ENCODE peak calls at places on chromosomes 13 and 19, in seven cellular contexts. L, M, I, E, D, C and W are unnamed samples.

GRCh38 chr19:55452381-55453325 is 8.8 kb downstream of the ISOC2 start:
- DNase-seq in I (peak), C (peak), E (no peak), M (peak), L (peak), D (peak), W (no peak)

GRCh38 chr19:51163257-51163656 is 21.2 kb downstream of the SIGLEC7 start:
- DNase-seq in I (no peak), M (no peak), D (no peak), C (no peak), E (no peak), L (peak), W (no peak)

GRCh38 chr13:113762075-113762474 is 3.0 kb downstream of the TMEM255B start:
- DNase-seq in D (no peak), L (no peak), M (no peak), I (no peak), E (no peak), C (no peak), W (no peak)

GRCh38 chr19:19461671-19462622 is 53.4 kb downstream of the TSSK6 start:
- DNase-seq in M (peak), L (no peak), C (peak), D (no peak), I (peak), E (peak), W (no peak)

GRCh38 chr19:10688545-10689280 is 12.5 kb upstream of the QTRT1 start:
- DNase-seq in I (no peak), D (peak), M (no peak), E (no peak), L (no peak), C (no peak), W (no peak)

GRCh38 chr19:11152318-11153062 is 3.1 kb downstream of the SPC24 start:
- DNase-seq in M (peak), C (peak), I (no peak), E (peak), L (peak), D (peak), W (peak)

GRCh38 chr19:49638360-49638759 is 1.6 kb downstream of the RRAS start:
- DNase-seq in M (peak), I (peak), L (no peak), E (no peak), D (peak), C (no peak), W (no peak)

GRCh38 chr13:46207828-46208227 is 3.9 kb upstream of the LRRC63 start:
- DNase-seq in M (no peak), I (no peak), E (no peak), D (no peak), L (no peak), C (no peak), W (no peak)

GRCh38 chr19:46294475-46294874 is 2.4 kb upstream of the HIF3A start:
- DNase-seq in L (no peak), E (no peak), M (no peak), C (no peak), D (peak), I (no peak), W (no peak)

GRCh38 chr13:103297083-103297482 is 230.9 kb upstream of the SLC10A2 start:
- DNase-seq in I (no peak), E (no peak), C (no peak), M (no peak), L (no peak), D (no peak), W (no peak)

GRCh38 chr13:110403721-110404120 is 96.6 kb downstream of the COL4A2 start:
- DNase-seq in I (no peak), C (no peak), E (no peak), L (no peak), D (no peak), M (no peak), W (no peak)

GRCh38 chr13:35699181-35699580 is 222.7 kb upstream of the MAB21L1 start:
- DNase-seq in I (no peak), E (no peak), M (no peak), L (no peak), D (peak), C (no peak), W (no peak)

GRCh38 chr13:35702316-35702715 is 225.8 kb upstream of the MAB21L1 start:
- DNase-seq in C (no peak), D (no peak), M (no peak), I (no peak), E (no peak), L (no peak), W (no peak)

GRCh38 chr19:10424011-10424637 is 3.8 kb downstream of the PDE4A start:
- DNase-seq in I (peak), D (peak), L (peak), C (peak), M (peak), E (peak), W (no peak)

GRCh38 chr19:18657590-18658365 is 20.9 kb downstream of the KLHL26 start:
- DNase-seq in I (no peak), D (peak), E (no peak), C (peak), M (peak), L (no peak), W (no peak)

DNA sequence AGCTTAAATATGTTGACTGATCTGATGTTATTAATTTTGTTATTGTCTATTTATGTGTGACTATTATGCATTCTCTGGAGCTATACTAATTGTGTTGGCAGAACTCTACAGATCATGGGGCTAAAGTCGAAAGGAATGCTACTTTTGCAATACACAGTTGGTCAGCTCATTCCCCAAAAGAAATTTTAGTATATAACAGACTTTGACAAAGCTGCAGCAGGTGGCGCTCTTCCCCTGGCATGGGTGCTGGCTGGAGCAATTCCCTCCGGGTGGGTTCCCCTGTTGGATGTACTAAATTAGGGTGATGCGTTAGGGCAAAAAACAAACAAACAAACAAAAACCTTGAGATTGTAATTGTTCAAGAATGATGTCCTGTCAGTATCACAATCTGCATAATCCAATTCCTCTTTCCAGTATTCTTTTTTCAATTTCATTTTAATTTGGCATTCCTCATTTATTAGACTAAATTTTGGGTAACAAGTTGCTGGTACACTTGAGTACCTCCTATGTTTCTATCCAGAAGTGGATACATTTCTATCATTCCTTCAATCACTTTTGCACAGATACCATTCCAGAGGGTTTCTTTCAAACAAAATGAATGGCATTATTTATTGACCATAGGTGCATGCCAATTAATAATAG is 322.8 kb upstream of the EDNRB start:
- DNase-seq in L (no peak), E (no peak), M (peak), C (no peak), I (peak), D (peak), W (no peak)
- TF ChIP-seq CTCF in L (no peak), E (no peak), M (peak), C (no peak), I (peak), D (peak), W (peak)

GRCh38 chr13:99257291-99257690 is 888 bp downstream of the GPR18 start:
- DNase-seq in C (no peak), E (no peak), I (no peak), M (no peak), L (no peak), D (no peak), W (no peak)

GRCh38 chr13:99258210-99258860 is at the start of gene GPR18:
- DNase-seq in C (no peak), M (no peak), E (no peak), L (no peak), D (no peak), I (no peak), W (no peak)

GRCh38 chr13:99261040-99261439 is 2.9 kb upstream of the GPR18 start:
- DNase-seq in L (no peak), D (no peak), C (no peak), M (no peak), E (no peak), I (no peak), W (no peak)

GRCh38 chr13:99258946-99259345 is 767 bp upstream of the GPR18 start:
- DNase-seq in M (no peak), E (no peak), C (no peak), I (no peak), L (no peak), D (no peak), W (no peak)

GRCh38 chr13:99260216-99260615 is 2.0 kb upstream of the GPR18 start:
- DNase-seq in D (peak), M (no peak), C (no peak), E (no peak), I (no peak), L (no peak), W (no peak)
- TF ChIP-seq CTCF in D (no peak), M (no peak), C (no peak), E (no peak), I (no peak), L (no peak), W (no peak)

DNA sequence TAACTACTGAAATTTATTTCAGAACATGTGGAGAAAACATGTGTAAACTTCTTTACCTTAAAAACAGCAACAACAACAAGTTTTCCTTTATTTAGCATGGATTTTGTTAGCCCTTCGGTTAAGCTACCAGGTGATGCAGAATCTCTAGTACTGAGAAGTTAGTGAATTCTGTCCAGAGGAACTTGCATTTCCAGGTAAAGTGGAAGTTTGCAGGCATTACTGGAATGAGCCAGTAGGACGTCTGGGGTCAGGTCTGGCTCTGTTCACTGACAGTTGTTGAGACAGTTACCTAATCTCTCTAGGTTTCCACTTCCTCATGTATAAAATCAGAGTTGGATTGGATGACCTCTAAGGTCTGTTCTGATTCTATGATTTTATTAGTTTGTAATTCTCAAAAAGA is 244.3 kb downstream of the OLFM4 start:
- DNase-seq in D (peak), L (no peak), M (no peak), I (no peak), E (no peak), C (no peak), W (no peak)
- TF ChIP-seq CTCF in D (no peak), L (no peak), M (no peak), I (no peak), E (no peak), C (no peak), W (no peak)

DNA sequence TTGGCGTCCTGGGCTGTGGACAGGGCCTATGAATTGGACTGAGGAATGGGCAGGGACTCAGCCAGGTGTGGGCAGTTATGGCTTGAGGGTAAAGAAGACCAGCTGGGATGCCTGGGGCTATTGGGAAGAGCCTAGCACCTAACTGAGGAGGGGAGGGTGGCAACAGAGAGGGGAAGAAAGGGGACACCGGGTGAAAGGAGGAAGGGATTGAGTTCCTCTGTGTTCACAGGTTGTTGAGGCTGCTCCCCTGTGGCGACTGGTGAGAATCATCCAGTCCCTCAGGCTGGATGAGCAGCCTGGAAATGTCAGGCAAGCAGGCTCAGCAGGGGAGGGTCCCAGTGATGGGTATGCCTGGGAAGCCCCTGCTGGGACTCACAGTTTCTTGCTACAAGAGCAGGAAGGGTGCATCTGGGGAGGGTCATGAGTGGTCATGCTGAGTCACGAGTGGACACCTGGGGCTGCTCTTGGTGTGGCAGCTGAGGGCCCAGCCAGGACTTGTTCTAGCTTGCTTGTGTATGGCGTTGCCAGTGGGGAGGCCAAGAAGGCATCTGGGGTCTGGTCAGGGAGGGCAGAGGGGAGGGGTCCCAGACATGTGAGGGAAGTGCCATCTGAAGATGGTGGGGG is 1.4 kb downstream of the ZNF324 start:
- DNase-seq in L (no peak), C (no peak), D (peak), I (no peak), E (no peak), M (no peak), W (no peak)
- TF ChIP-seq CTCF in L (no peak), C (no peak), D (no peak), I (no peak), E (no peak), M (no peak), W (peak)

DNA sequence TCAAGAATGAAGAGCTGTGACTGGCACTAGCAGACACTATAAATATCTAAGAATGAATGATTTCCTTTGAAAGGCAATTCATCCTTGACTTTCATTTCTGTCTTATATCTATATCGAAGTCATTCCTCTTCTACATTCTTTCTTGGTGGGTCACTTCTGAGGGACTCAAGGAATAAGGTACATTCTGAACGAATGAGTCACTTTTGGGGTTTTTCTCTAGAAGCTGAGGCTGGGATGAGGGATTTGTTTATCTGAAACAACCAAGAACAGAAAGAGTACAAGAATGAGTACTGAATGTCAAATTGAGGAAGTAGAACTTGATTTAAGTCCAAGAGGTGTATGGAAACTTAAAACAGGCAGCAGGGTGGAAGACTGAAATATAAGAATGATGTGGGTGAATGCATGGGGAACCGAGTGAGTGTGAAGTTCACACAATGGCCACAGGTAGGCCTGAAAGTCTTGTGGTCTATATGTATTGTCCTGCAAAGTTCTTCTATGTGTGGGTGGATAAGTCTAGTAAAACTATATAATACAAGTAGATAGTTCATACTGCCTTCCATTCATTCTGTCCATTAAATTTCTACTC is 343.9 kb downstream of the OXGR1 start:
- DNase-seq in E (no peak), I (no peak), L (no peak), C (no peak), D (no peak), M (peak), W (peak)
- TF ChIP-seq CTCF in E (no peak), I (no peak), L (no peak), C (no peak), D (no peak), M (peak), W (no peak)

GRCh38 chr13:44048326-44048725 is 168.6 kb downstream of the LACC1 start:
- DNase-seq in C (no peak), I (no peak), D (no peak), E (no peak), M (peak), L (no peak), W (no peak)
- TF ChIP-seq CTCF in C (no peak), I (no peak), D (peak), E (peak), M (peak), L (no peak), W (peak)

DNA sequence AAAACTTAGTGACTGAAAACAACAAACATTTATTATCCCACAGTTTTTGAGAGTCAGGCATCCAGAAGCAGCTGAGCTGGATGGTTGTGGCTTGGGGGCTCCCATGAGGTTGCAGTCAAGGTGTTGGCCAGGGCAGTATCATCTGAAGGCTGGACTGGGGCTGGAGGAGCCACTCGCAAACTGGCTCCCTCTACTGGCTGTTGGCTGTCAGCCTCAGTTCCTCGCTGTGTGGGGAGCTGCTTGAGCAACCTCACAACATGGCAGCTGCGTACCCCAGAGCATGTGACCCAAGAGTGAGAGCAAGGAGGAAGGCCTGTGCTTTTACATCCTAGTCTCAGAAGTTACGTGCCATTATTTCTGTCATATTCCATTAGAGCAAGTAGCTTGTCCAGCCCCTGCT is 9.7 kb downstream of the YJU2 start:
- DNase-seq in M (no peak), I (no peak), C (no peak), L (no peak), D (no peak), E (no peak), W (no peak)
- TF ChIP-seq CTCF in M (no peak), I (no peak), C (no peak), L (no peak), D (no peak), E (no peak), W (peak)

GRCh38 chr19:16604615-16605014 is 23.4 kb downstream of the MED26 start:
- DNase-seq in I (no peak), C (no peak), L (no peak), M (no peak), E (no peak), D (peak), W (no peak)
- TF ChIP-seq CTCF in I (no peak), C (no peak), L (no peak), M (no peak), E (no peak), D (no peak), W (no peak)

GRCh38 chr13:24986826-24987225 is 109.1 kb upstream of the PABPC3 start:
- DNase-seq in C (no peak), E (no peak), M (no peak), L (no peak), D (no peak), I (no peak), W (no peak)

GRCh38 chr13:24984134-24984533 is 111.8 kb upstream of the PABPC3 start:
- DNase-seq in L (no peak), C (no peak), I (no peak), D (no peak), E (no peak), M (no peak), W (no peak)

GRCh38 chr13:24982333-24982999 is 113.5 kb upstream of the PABPC3 start:
- DNase-seq in C (no peak), D (no peak), L (no peak), M (no peak), I (no peak), E (no peak), W (no peak)

GRCh38 chr13:24983094-24983493 is 112.8 kb upstream of the PABPC3 start:
- DNase-seq in I (no peak), L (no peak), E (no peak), D (no peak), C (no peak), M (no peak), W (no peak)

GRCh38 chr13:24985102-24985501 is 110.8 kb upstream of the PABPC3 start:
- DNase-seq in I (no peak), D (peak), L (no peak), C (no peak), E (no peak), M (no peak), W (no peak)
- TF ChIP-seq CTCF in I (peak), D (no peak), L (no peak), C (no peak), E (no peak), M (no peak), W (peak)

GRCh38 chr19:1540353-1540925 is 16.6 kb downstream of the PLK5 start:
- DNase-seq in M (no peak), L (no peak), D (peak), I (no peak), E (no peak), C (peak), W (no peak)
- TF ChIP-seq CTCF in M (no peak), L (no peak), D (no peak), I (no peak), E (no peak), C (no peak), W (no peak)